ENCODE peak calls at places on chromosome 2, in six cellular contexts. One of them, this sample, is unnamed.

GRCh38 chr2:171404258-171404657 is 29.5 kb downstream of the METTL8 start:
- DNase-seq in cardiac muscle cell: no peak
- DNase-seq in left ventricle myocardium inferior: no peak
- DNase-seq in psoas muscle: no peak
- DNase-seq in HL-60: no peak
- DNase-seq in K562: no peak
- DNase-seq in this sample: peak; percentile 75

GRCh38 chr2:100205128-100205527 is 62.7 kb upstream of the AFF3 start:
- DNase-seq in HL-60: no peak
- DNase-seq in cardiac muscle cell: no peak
- DNase-seq in K562: no peak
- DNase-seq in left ventricle myocardium inferior: no peak
- DNase-seq in psoas muscle: no peak
- DNase-seq in this sample: no peak

GRCh38 chr2:74602553-74603281 is 45.4 kb downstream of the M1AP start:
- DNase-seq in left ventricle myocardium inferior: no peak
- DNase-seq in cardiac muscle cell: no peak
- DNase-seq in psoas muscle: no peak
- DNase-seq in K562: no peak
- DNase-seq in HL-60: no peak
- DNase-seq in this sample: peak; percentile 41

GRCh38 chr2:25378731-25379490 is 37.2 kb upstream of the DNMT3A start:
- DNase-seq in psoas muscle: peak; percentile 36
- DNase-seq in K562: no peak
- DNase-seq in HL-60: no peak
- DNase-seq in left ventricle myocardium inferior: no peak
- DNase-seq in cardiac muscle cell: no peak
- DNase-seq in this sample: no peak

GRCh38 chr2:111898703-111899514 is 502 bp downstream of the MERTK start:
- DNase-seq in HL-60: no peak
- DNase-seq in left ventricle myocardium inferior: peak; percentile 41
- DNase-seq in cardiac muscle cell: peak; percentile 69
- DNase-seq in K562: no peak
- DNase-seq in psoas muscle: peak; percentile 63
- DNase-seq in this sample: no peak

GRCh38 chr2:17912266-17912691 is 33.8 kb downstream of the KCNS3 start:
- DNase-seq in HL-60: no peak
- DNase-seq in K562: no peak
- DNase-seq in left ventricle myocardium inferior: no peak
- DNase-seq in cardiac muscle cell: peak; percentile 72
- DNase-seq in psoas muscle: peak; percentile 48
- DNase-seq in this sample: no peak

GRCh38 chr2:100244881-100245605 is 77.3 kb downstream of the LONRF2 start:
- DNase-seq in cardiac muscle cell: no peak
- DNase-seq in psoas muscle: no peak
- DNase-seq in K562: no peak
- DNase-seq in left ventricle myocardium inferior: no peak
- DNase-seq in HL-60: no peak
- DNase-seq in this sample: no peak

GRCh38 chr2:204706939-204707338 is 161.7 kb downstream of the PARD3B start:
- DNase-seq in psoas muscle: no peak
- DNase-seq in K562: no peak
- DNase-seq in left ventricle myocardium inferior: no peak
- DNase-seq in HL-60: no peak
- DNase-seq in cardiac muscle cell: peak; percentile 34
- DNase-seq in this sample: no peak

GRCh38 chr2:48253301-48253700 is 276.7 kb upstream of the STON1 start:
- DNase-seq in cardiac muscle cell: no peak
- DNase-seq in HL-60: peak; percentile 57
- DNase-seq in left ventricle myocardium inferior: no peak
- DNase-seq in K562: no peak
- DNase-seq in psoas muscle: no peak
- DNase-seq in this sample: no peak

GRCh38 chr2:31322376-31322775 is 88.4 kb downstream of the EHD3 start:
- DNase-seq in HL-60: no peak
- DNase-seq in psoas muscle: no peak
- DNase-seq in K562: no peak
- DNase-seq in cardiac muscle cell: peak; percentile 15
- DNase-seq in left ventricle myocardium inferior: peak; percentile 31
- DNase-seq in this sample: no peak

GRCh38 chr2:190600293-190601103 is 48.4 kb upstream of the NAB1 start:
- DNase-seq in cardiac muscle cell: no peak
- DNase-seq in psoas muscle: no peak
- DNase-seq in K562: no peak
- DNase-seq in HL-60: no peak
- DNase-seq in left ventricle myocardium inferior: no peak
- DNase-seq in this sample: no peak

GRCh38 chr2:38636069-38636468 is 29.8 kb upstream of the GALM start:
- DNase-seq in left ventricle myocardium inferior: no peak
- DNase-seq in psoas muscle: no peak
- DNase-seq in cardiac muscle cell: no peak
- DNase-seq in HL-60: no peak
- DNase-seq in K562: no peak
- DNase-seq in this sample: no peak

GRCh38 chr2:86038291-86039081 is 67.2 kb downstream of the POLR1A start:
- DNase-seq in K562: no peak
- DNase-seq in psoas muscle: no peak
- DNase-seq in HL-60: peak; percentile 85
- DNase-seq in left ventricle myocardium inferior: no peak
- DNase-seq in cardiac muscle cell: no peak
- DNase-seq in this sample: no peak

GRCh38 chr2:70141754-70142589 is 48.8 kb downstream of the C2orf42 start:
- DNase-seq in psoas muscle: no peak
- DNase-seq in cardiac muscle cell: peak; percentile 67
- DNase-seq in K562: peak; percentile 89
- DNase-seq in HL-60: peak; percentile 39
- DNase-seq in left ventricle myocardium inferior: no peak
- DNase-seq in this sample: peak; percentile 36

GRCh38 chr2:81181845-81182244 is 877.3 kb upstream of the LRRTM1 start:
- DNase-seq in cardiac muscle cell: no peak
- DNase-seq in HL-60: no peak
- DNase-seq in left ventricle myocardium inferior: no peak
- DNase-seq in psoas muscle: no peak
- DNase-seq in K562: no peak
- DNase-seq in this sample: no peak

GRCh38 chr2:8193146-8193545 is 488.7 kb upstream of the ID2 start:
- DNase-seq in K562: no peak
- DNase-seq in left ventricle myocardium inferior: no peak
- DNase-seq in HL-60: no peak
- DNase-seq in psoas muscle: no peak
- DNase-seq in cardiac muscle cell: no peak
- DNase-seq in this sample: no peak

GRCh38 chr2:8190279-8190678 is 491.6 kb upstream of the ID2 start:
- DNase-seq in HL-60: no peak
- DNase-seq in left ventricle myocardium inferior: no peak
- DNase-seq in psoas muscle: no peak
- DNase-seq in cardiac muscle cell: no peak
- DNase-seq in K562: no peak
- DNase-seq in this sample: no peak

GRCh38 chr2:8193686-8194615 is 487.9 kb upstream of the ID2 start:
- DNase-seq in HL-60: no peak
- DNase-seq in psoas muscle: no peak
- DNase-seq in K562: no peak
- DNase-seq in left ventricle myocardium inferior: no peak
- DNase-seq in cardiac muscle cell: no peak
- DNase-seq in this sample: no peak

GRCh38 chr2:8191427-8191826 is 490.4 kb upstream of the ID2 start:
- DNase-seq in K562: no peak
- DNase-seq in cardiac muscle cell: no peak
- DNase-seq in psoas muscle: no peak
- DNase-seq in left ventricle myocardium inferior: no peak
- DNase-seq in HL-60: no peak
- DNase-seq in this sample: no peak

DNA sequence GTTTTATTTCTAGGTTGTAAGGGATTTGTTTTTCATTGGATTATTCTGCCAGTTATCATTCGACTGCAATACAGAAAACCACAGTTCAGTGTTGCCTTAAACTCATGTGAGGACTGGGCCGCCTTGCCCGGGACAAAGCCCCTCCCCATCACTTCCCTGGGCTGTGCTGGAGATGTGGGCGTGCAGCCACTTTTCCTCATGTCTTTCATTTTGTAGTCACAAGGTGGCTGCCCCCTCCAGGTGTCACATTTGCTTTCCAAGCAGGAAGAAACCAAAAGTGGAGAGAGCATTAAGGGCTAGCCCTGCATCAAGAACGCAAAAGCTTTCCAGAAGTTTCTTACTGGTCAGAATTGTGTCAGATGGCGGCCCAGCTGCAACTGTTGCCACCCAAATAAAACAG is 492.5 kb upstream of the ID2 start:
- DNase-seq in cardiac muscle cell: no peak
- DNase-seq in K562: no peak
- DNase-seq in left ventricle myocardium inferior: no peak
- DNase-seq in psoas muscle: no peak
- DNase-seq in HL-60: no peak
- DNase-seq in this sample: no peak
- TF ChIP-seq CTCF in cardiac muscle cell: no peak
- TF ChIP-seq CTCF in K562: no peak
- TF ChIP-seq CTCF in left ventricle myocardium inferior: no peak
- TF ChIP-seq CTCF in psoas muscle: no peak
- TF ChIP-seq CTCF in HL-60: no peak
- TF ChIP-seq CTCF in this sample: no peak

DNA sequence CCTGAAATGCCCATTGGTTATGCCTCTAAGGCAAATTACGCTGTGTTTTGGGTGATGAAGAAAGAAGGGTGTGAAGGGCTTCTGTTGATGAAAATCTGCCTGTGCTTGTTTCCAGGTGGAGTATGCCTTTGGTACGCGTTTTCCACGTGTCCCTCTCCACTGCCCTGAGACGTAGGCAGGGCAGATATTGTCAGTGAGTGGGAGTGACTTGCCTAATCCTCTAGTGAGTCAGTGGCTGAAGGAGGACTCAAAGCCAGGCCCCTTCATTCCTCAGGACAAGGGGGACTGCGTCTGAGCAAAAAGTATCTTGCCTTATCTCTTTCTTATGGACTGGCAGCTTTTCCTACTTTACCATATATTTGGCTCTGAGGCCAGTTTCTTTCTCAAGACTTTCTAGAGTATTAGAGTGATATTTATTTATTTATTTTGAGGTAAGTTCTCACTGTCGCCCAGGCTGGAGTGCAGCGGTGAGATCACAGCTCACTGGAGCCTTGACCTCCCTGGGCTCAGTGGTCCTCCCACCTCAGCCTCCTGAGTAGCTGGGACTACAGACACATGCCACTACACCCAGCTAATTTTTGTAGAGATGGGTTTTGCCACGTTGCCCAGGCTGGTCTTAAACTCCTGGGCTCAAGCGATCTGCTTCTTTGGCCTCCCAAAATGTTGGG is 10.2 kb downstream of the RALB start:
- DNase-seq in left ventricle myocardium inferior: no peak
- DNase-seq in K562: peak; percentile 40
- DNase-seq in HL-60: no peak
- DNase-seq in cardiac muscle cell: no peak
- DNase-seq in psoas muscle: no peak
- DNase-seq in this sample: peak; percentile 64
- H3K27ac ChIP-seq in left ventricle myocardium inferior: no peak overlapping the region
- H3K27ac ChIP-seq in K562: peak overlapping the region; percentile 68
- H3K27ac ChIP-seq in HL-60: no peak overlapping the region
- H3K27ac ChIP-seq in cardiac muscle cell: no peak overlapping the region
- H3K27ac ChIP-seq in psoas muscle: no peak overlapping the region
- H3K27ac ChIP-seq in this sample: peak overlapping the region; percentile 79

GRCh38 chr2:202035941-202036372 is 2.3 kb downstream of the FZD7 start:
- DNase-seq in left ventricle myocardium inferior: no peak
- DNase-seq in psoas muscle: peak; percentile 60
- DNase-seq in cardiac muscle cell: peak; percentile 17
- DNase-seq in K562: no peak
- DNase-seq in HL-60: no peak
- DNase-seq in this sample: no peak

GRCh38 chr2:202033317-202034248 is at the start of gene FZD7:
- DNase-seq in cardiac muscle cell: peak; percentile 95
- DNase-seq in HL-60: peak; percentile 86
- DNase-seq in left ventricle myocardium inferior: peak; percentile 94
- DNase-seq in K562: peak; percentile 93
- DNase-seq in psoas muscle: peak; percentile 97
- DNase-seq in this sample: peak; percentile 91

GRCh38 chr2:202036601-202037037 is 3.0 kb downstream of the FZD7 start:
- DNase-seq in cardiac muscle cell: peak; percentile 72
- DNase-seq in HL-60: no peak
- DNase-seq in left ventricle myocardium inferior: no peak
- DNase-seq in psoas muscle: no peak
- DNase-seq in K562: no peak
- DNase-seq in this sample: no peak

GRCh38 chr2:202034249-202035088 is 814 bp downstream of the FZD7 start:
- DNase-seq in cardiac muscle cell: peak; percentile 69
- DNase-seq in left ventricle myocardium inferior: peak; percentile 28
- DNase-seq in psoas muscle: peak; percentile 62
- DNase-seq in HL-60: peak; percentile 26
- DNase-seq in K562: peak; percentile 32
- DNase-seq in this sample: peak; percentile 22

DNA sequence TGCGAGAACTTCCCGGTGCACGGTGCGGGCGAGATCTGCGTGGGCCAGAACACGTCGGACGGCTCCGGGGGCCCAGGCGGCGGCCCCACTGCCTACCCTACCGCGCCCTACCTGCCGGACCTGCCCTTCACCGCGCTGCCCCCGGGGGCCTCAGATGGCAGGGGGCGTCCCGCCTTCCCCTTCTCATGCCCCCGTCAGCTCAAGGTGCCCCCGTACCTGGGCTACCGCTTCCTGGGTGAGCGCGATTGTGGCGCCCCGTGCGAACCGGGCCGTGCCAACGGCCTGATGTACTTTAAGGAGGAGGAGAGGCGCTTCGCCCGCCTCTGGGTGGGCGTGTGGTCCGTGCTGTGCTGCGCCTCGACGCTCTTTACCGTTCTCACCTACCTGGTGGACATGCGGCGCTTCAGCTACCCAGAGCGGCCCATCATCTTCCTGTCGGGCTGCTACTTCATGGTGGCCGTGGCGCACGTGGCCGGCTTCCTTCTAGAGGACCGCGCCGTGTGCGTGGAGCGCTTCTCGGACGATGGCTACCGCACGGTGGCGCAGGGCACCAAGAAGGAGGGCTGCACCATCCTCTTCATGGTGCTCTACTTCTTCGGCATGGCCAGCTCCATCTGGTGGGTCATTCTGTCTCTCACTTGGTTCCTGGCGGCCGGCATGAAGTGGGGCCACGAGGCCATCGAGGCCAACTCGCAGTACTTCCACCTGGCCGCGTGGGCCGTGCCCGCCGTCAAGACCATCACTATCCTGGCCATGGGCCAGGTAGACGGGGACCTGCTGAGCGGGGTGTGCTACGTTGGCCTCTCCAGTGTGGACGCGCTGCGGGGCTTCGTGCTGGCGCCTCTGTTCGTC is 1.7 kb downstream of the FZD7 start:
- DNase-seq in psoas muscle: peak; percentile 90
- DNase-seq in HL-60: no peak
- DNase-seq in left ventricle myocardium inferior: peak; percentile 64
- DNase-seq in K562: no peak
- DNase-seq in cardiac muscle cell: peak; percentile 75
- DNase-seq in this sample: no peak
- TF ChIP-seq CTCF in psoas muscle: peak; percentile 69
- TF ChIP-seq CTCF in HL-60: no peak
- TF ChIP-seq CTCF in left ventricle myocardium inferior: peak; percentile 64
- TF ChIP-seq CTCF in K562: no peak
- TF ChIP-seq CTCF in cardiac muscle cell: peak; percentile 63
- TF ChIP-seq CTCF in this sample: peak; percentile 12

GRCh38 chr2:164849506-164849905 is 7.9 kb upstream of the COBLL1 start:
- DNase-seq in psoas muscle: no peak
- DNase-seq in K562: no peak
- DNase-seq in HL-60: no peak
- DNase-seq in left ventricle myocardium inferior: no peak
- DNase-seq in cardiac muscle cell: no peak
- DNase-seq in this sample: no peak
- H3K27ac ChIP-seq in psoas muscle: no peak overlapping the region
- H3K27ac ChIP-seq in K562: no peak overlapping the region
- H3K27ac ChIP-seq in HL-60: no peak overlapping the region
- H3K27ac ChIP-seq in left ventricle myocardium inferior: no peak overlapping the region
- H3K27ac ChIP-seq in cardiac muscle cell: no peak overlapping the region
- H3K27ac ChIP-seq in this sample: no peak overlapping the region

This sample was measured in RWPE1.